ENCODE peak calls at places on chromosomes 5 and 9, in six cellular contexts. I is left cardiac atrium; Z is NCI-H1105 treated with DMSO at 0.1 percent for 48 hours; G is GM23248; Y is GM12865; Q is stimulated activated effector memory CD8-positive, alpha-beta T cell treated with anti-CD3 and anti-CD28 coated beads, Interleukin-12 subunit alpha, Interleukin-12 subunit beta, amount 100 ng/mL, for 72 hours. H is an unnamed sample.

GRCh38 chr5:177606071-177607051 is 6.4 kb downstream of the B4GALT7 start:
- DNase-seq in I (no peak), Z (no peak), G (no peak), Y (no peak), Q (no peak), H (no peak)

GRCh38 chr5:6869677-6870076 is 156.4 kb downstream of the TENT4A start:
- DNase-seq in I (no peak), Z (no peak), G (no peak), Y (no peak), Q (no peak), H (no peak)

GRCh38 chr5:148828461-148829247 is 2.2 kb downstream of the ADRB2 start:
- DNase-seq in I (no peak), Z (no peak), G (peak), Y (no peak), Q (no peak), H (no peak)

GRCh38 chr5:22242532-22242931 is 610.6 kb downstream of the CDH12 start:
- DNase-seq in I (no peak), Z (no peak), G (peak), Y (no peak), Q (no peak), H (no peak)

GRCh38 chr5:32027717-32028321 is 146.3 kb downstream of the GOLPH3 start:
- DNase-seq in I (peak), Z (no peak), G (peak), Y (no peak), Q (no peak), H (peak)

GRCh38 chr5:82396871-82397514 is 118.8 kb upstream of the RPS23 start:
- DNase-seq in I (peak), Z (no peak), G (peak), Y (no peak), Q (no peak), H (peak)

GRCh38 chr5:165029471-165029870 is 1524.1 kb downstream of the MAT2B start:
- DNase-seq in I (no peak), Z (no peak), G (no peak), Y (peak), Q (no peak), H (no peak)

GRCh38 chr9:89461302-89461701 is 36.6 kb downstream of the SEMA4D start:
- DNase-seq in I (peak), Z (no peak), G (peak), Y (no peak), Q (no peak), H (no peak)

GRCh38 chr5:143494595-143494994 is 91.1 kb upstream of the NR3C1 start:
- DNase-seq in I (no peak), Z (no peak), G (no peak), Y (no peak), Q (no peak), H (no peak)

GRCh38 chr9:17472126-17472525 is 106.7 kb upstream of the SH3GL2 start:
- DNase-seq in I (no peak), Z (no peak), G (peak), Y (no peak), Q (no peak), H (no peak)

GRCh38 chr9:123990427-123990826 is 21.1 kb upstream of the LHX2 start:
- DNase-seq in I (no peak), Z (no peak), G (no peak), Y (no peak), Q (no peak), H (no peak)

GRCh38 chr9:71830929-71831328 is 62.6 kb upstream of the CEMIP2 start:
- DNase-seq in I (no peak), Z (no peak), G (no peak), Y (no peak), Q (no peak), H (no peak)

GRCh38 chr5:16992444-16992843 is 56.4 kb upstream of the MYO10 start:
- DNase-seq in I (no peak), Z (no peak), G (peak), Y (no peak), Q (no peak), H (no peak)

GRCh38 chr5:52693279-52693678 is 94.4 kb upstream of the ITGA1 start:
- DNase-seq in I (no peak), Z (no peak), G (peak), Y (peak), Q (no peak), H (peak)

GRCh38 chr9:134321571-134321930 is 4.7 kb upstream of the RXRA start:
- DNase-seq in I (peak), Z (no peak), G (no peak), Y (no peak), Q (no peak), H (no peak)

GRCh38 chr5:116454417-116454927 is 120.2 kb downstream of the SEMA6A start:
- DNase-seq in I (no peak), Z (no peak), G (peak), Y (peak), Q (no peak), H (no peak)

GRCh38 chr9:81665514-81665838 is 23.9 kb downstream of the TLE1 start:
- DNase-seq in I (no peak), Z (peak), G (no peak), Y (no peak), Q (no peak), H (no peak)

GRCh38 chr5:135229679-135230132 is 169.3 kb downstream of the MACROH2A1 start:
- DNase-seq in I (no peak), Z (no peak), G (no peak), Y (no peak), Q (no peak), H (no peak)

GRCh38 chr5:151459680-151460079 is 12.3 kb downstream of the SLC36A1 start:
- DNase-seq in I (no peak), Z (no peak), G (peak), Y (no peak), Q (no peak), H (no peak)

GRCh38 chr5:144390133-144390532 is 219.5 kb downstream of the KCTD16 start:
- DNase-seq in I (no peak), Z (peak), G (peak), Y (no peak), Q (no peak), H (no peak)

GRCh38 chr5:1468247-1468612 is 23.0 kb upstream of the SLC6A3 start:
- DNase-seq in I (no peak), Z (no peak), G (peak), Y (no peak), Q (no peak), H (no peak)

GRCh38 chr9:69745716-69746538 is 13.9 kb downstream of the PTAR1 start:
- DNase-seq in I (no peak), Z (no peak), G (peak), Y (no peak), Q (no peak), H (no peak)

GRCh38 chr9:134389659-134390058 is 63.4 kb downstream of the RXRA start:
- DNase-seq in I (no peak), Z (no peak), G (no peak), Y (no peak), Q (no peak), H (no peak)

GRCh38 chr9:132171702-132172101 is 9.8 kb downstream of the NTNG2 start:
- DNase-seq in I (no peak), Z (no peak), G (no peak), Y (no peak), Q (no peak), H (no peak)

GRCh38 chr5:181121675-181122561 is 9.1 kb downstream of the OR2V1 start:
- DNase-seq in I (no peak), Z (no peak), G (no peak), Y (no peak), Q (no peak), H (no peak)

GRCh38 chr9:90180374-90180773 is 462.2 kb downstream of the DIRAS2 start:
- DNase-seq in I (no peak), Z (no peak), G (no peak), Y (no peak), Q (no peak), H (no peak)

GRCh38 chr5:157626831-157627230 is 25.4 kb downstream of the SOX30 start:
- DNase-seq in I (no peak), Z (no peak), G (no peak), Y (no peak), Q (no peak), H (no peak)